ENCODE peak calls at places on chromosome 20, in seven cellular contexts. One of them, this sample, is unnamed.

GRCh38 chr20:21147593-21147992 is 21.7 kb downstream of the KIZ start:
- DNase-seq in OCI-LY7: no peak
- DNase-seq in AG09309: no peak
- DNase-seq in stimulated activated CD4-positive, alpha-beta T cell treated with anti-CD3 and anti-CD28 coated beads, Interleukin-4, amount 100 ng/mL, for 24 hours: no peak
- DNase-seq in SHP77: no peak
- DNase-seq in Right ventricle myocardium superior: no peak
- DNase-seq in brain microvascular endothelial cell: no peak
- DNase-seq in this sample: no peak

GRCh38 chr20:48827880-48828733 is at the start of gene PREX1:
- DNase-seq in brain microvascular endothelial cell: peak
- DNase-seq in Right ventricle myocardium superior: peak
- DNase-seq in SHP77: no peak
- DNase-seq in OCI-LY7: peak
- DNase-seq in AG09309: peak
- DNase-seq in stimulated activated CD4-positive, alpha-beta T cell treated with anti-CD3 and anti-CD28 coated beads, Interleukin-4, amount 100 ng/mL, for 24 hours: peak
- DNase-seq in this sample: peak

GRCh38 chr20:25076731-25077609 is 5.0 kb downstream of the VSX1 start:
- DNase-seq in SHP77: peak
- DNase-seq in AG09309: no peak
- DNase-seq in OCI-LY7: peak
- DNase-seq in Right ventricle myocardium superior: no peak
- DNase-seq in brain microvascular endothelial cell: no peak
- DNase-seq in stimulated activated CD4-positive, alpha-beta T cell treated with anti-CD3 and anti-CD28 coated beads, Interleukin-4, amount 100 ng/mL, for 24 hours: no peak
- DNase-seq in this sample: peak

GRCh38 chr20:11890331-11891080 is 27.2 kb upstream of the BTBD3 start:
- DNase-seq in SHP77: peak
- DNase-seq in Right ventricle myocardium superior: peak
- DNase-seq in AG09309: peak
- DNase-seq in OCI-LY7: no peak
- DNase-seq in brain microvascular endothelial cell: peak
- DNase-seq in stimulated activated CD4-positive, alpha-beta T cell treated with anti-CD3 and anti-CD28 coated beads, Interleukin-4, amount 100 ng/mL, for 24 hours: peak
- DNase-seq in this sample: peak

GRCh38 chr20:44396790-44397189 is 41.3 kb downstream of the HNF4A start:
- DNase-seq in stimulated activated CD4-positive, alpha-beta T cell treated with anti-CD3 and anti-CD28 coated beads, Interleukin-4, amount 100 ng/mL, for 24 hours: no peak
- DNase-seq in OCI-LY7: no peak
- DNase-seq in brain microvascular endothelial cell: no peak
- DNase-seq in Right ventricle myocardium superior: no peak
- DNase-seq in SHP77: no peak
- DNase-seq in AG09309: no peak
- DNase-seq in this sample: no peak

GRCh38 chr20:37879003-37879599 is 23.8 kb upstream of the VSTM2L start:
- DNase-seq in stimulated activated CD4-positive, alpha-beta T cell treated with anti-CD3 and anti-CD28 coated beads, Interleukin-4, amount 100 ng/mL, for 24 hours: no peak
- DNase-seq in OCI-LY7: no peak
- DNase-seq in brain microvascular endothelial cell: no peak
- DNase-seq in AG09309: no peak
- DNase-seq in SHP77: no peak
- DNase-seq in Right ventricle myocardium superior: no peak
- DNase-seq in this sample: no peak

GRCh38 chr20:36093025-36093803 is 61.3 kb upstream of the EPB41L1 start:
- DNase-seq in stimulated activated CD4-positive, alpha-beta T cell treated with anti-CD3 and anti-CD28 coated beads, Interleukin-4, amount 100 ng/mL, for 24 hours: peak
- DNase-seq in Right ventricle myocardium superior: peak
- DNase-seq in OCI-LY7: no peak
- DNase-seq in AG09309: no peak
- DNase-seq in SHP77: peak
- DNase-seq in brain microvascular endothelial cell: peak
- DNase-seq in this sample: no peak

GRCh38 chr20:62127799-62128198 is 5.5 kb downstream of the LSM14B start:
- DNase-seq in SHP77: no peak
- DNase-seq in Right ventricle myocardium superior: no peak
- DNase-seq in stimulated activated CD4-positive, alpha-beta T cell treated with anti-CD3 and anti-CD28 coated beads, Interleukin-4, amount 100 ng/mL, for 24 hours: no peak
- DNase-seq in OCI-LY7: no peak
- DNase-seq in AG09309: no peak
- DNase-seq in brain microvascular endothelial cell: no peak
- DNase-seq in this sample: no peak

GRCh38 chr20:58402827-58403226 is 13.8 kb downstream of the VAPB start:
- DNase-seq in SHP77: no peak
- DNase-seq in Right ventricle myocardium superior: no peak
- DNase-seq in AG09309: no peak
- DNase-seq in stimulated activated CD4-positive, alpha-beta T cell treated with anti-CD3 and anti-CD28 coated beads, Interleukin-4, amount 100 ng/mL, for 24 hours: no peak
- DNase-seq in brain microvascular endothelial cell: no peak
- DNase-seq in OCI-LY7: no peak
- DNase-seq in this sample: no peak

GRCh38 chr20:18019068-18019467 is 38.6 kb downstream of the OVOL2 start:
- DNase-seq in Right ventricle myocardium superior: no peak
- DNase-seq in SHP77: no peak
- DNase-seq in stimulated activated CD4-positive, alpha-beta T cell treated with anti-CD3 and anti-CD28 coated beads, Interleukin-4, amount 100 ng/mL, for 24 hours: peak
- DNase-seq in OCI-LY7: peak
- DNase-seq in AG09309: no peak
- DNase-seq in brain microvascular endothelial cell: peak
- DNase-seq in this sample: no peak

GRCh38 chr20:60650087-60650486 is 602.0 kb upstream of the CDH4 start:
- DNase-seq in brain microvascular endothelial cell: no peak
- DNase-seq in AG09309: no peak
- DNase-seq in OCI-LY7: no peak
- DNase-seq in SHP77: no peak
- DNase-seq in stimulated activated CD4-positive, alpha-beta T cell treated with anti-CD3 and anti-CD28 coated beads, Interleukin-4, amount 100 ng/mL, for 24 hours: no peak
- DNase-seq in Right ventricle myocardium superior: no peak
- DNase-seq in this sample: no peak

This sample was measured in NCI-H510A.